ENCODE peak calls at places on chromosomes 3 and 15, in five cellular contexts. M is heart left ventricle, S is right atrium auricular region, J is HL-60, E is A549. X is an unnamed sample.

GRCh38 chr15:73986055-73986775 is 5.9 kb downstream of the STOML1 start:
- DNase-seq in M (no peak), S (no peak), J (no peak), E (no peak), X (no peak)

GRCh38 chr3:32340639-32341365 is 50.9 kb upstream of the CMTM7 start:
- DNase-seq in M (no peak), S (no peak), J (no peak), E (no peak), X (peak; percentile 31)

GRCh38 chr15:66412213-66412612 is 25.5 kb downstream of the MAP2K1 start:
- DNase-seq in M (no peak), S (no peak), J (no peak), E (no peak), X (no peak)

GRCh38 chr3:187878776-187879524 is 133.7 kb upstream of the BCL6 start:
- DNase-seq in M (no peak), S (no peak), J (no peak), E (no peak), X (no peak)

GRCh38 chr3:113227146-113227545 is 15.8 kb downstream of the BOC start:
- DNase-seq in M (no peak), S (no peak), J (no peak), E (no peak), X (no peak)

GRCh38 chr3:126781889-126782491 is 78.0 kb downstream of the CHCHD6 start:
- DNase-seq in M (no peak), S (no peak), J (no peak), E (no peak), X (no peak)

GRCh38 chr3:126654571-126655393 is at the start of gene TXNRD3:
- DNase-seq in M (peak; percentile 90), S (peak; percentile 74), J (no peak), E (peak; percentile 52), X (peak; percentile 92)

GRCh38 chr15:52143862-52144261 is 31.3 kb upstream of the BCL2L10 start:
- DNase-seq in M (no peak), S (no peak), J (no peak), E (no peak), X (no peak)

GRCh38 chr3:188689101-188689574 is 482.6 kb upstream of the TPRG1 start:
- DNase-seq in M (no peak), S (peak; percentile 69), J (no peak), E (no peak), X (no peak)

GRCh38 chr3:8966150-8966819 is 3.0 kb upstream of the RAD18 start:
- DNase-seq in M (no peak), S (no peak), J (no peak), E (no peak), X (no peak)

GRCh38 chr3:8963137-8963853 is at the start of gene RAD18:
- DNase-seq in M (peak; percentile 96), S (peak; percentile 93), J (peak; percentile 76), E (peak; percentile 80), X (peak; percentile 94)

GRCh38 chr3:8966820-8967348 is 3.6 kb upstream of the RAD18 start:
- DNase-seq in M (no peak), S (no peak), J (no peak), E (no peak), X (no peak)

GRCh38 chr3:8962226-8962861 is 928 bp downstream of the RAD18 start:
- DNase-seq in M (no peak), S (no peak), J (no peak), E (no peak), X (no peak)

DNA sequence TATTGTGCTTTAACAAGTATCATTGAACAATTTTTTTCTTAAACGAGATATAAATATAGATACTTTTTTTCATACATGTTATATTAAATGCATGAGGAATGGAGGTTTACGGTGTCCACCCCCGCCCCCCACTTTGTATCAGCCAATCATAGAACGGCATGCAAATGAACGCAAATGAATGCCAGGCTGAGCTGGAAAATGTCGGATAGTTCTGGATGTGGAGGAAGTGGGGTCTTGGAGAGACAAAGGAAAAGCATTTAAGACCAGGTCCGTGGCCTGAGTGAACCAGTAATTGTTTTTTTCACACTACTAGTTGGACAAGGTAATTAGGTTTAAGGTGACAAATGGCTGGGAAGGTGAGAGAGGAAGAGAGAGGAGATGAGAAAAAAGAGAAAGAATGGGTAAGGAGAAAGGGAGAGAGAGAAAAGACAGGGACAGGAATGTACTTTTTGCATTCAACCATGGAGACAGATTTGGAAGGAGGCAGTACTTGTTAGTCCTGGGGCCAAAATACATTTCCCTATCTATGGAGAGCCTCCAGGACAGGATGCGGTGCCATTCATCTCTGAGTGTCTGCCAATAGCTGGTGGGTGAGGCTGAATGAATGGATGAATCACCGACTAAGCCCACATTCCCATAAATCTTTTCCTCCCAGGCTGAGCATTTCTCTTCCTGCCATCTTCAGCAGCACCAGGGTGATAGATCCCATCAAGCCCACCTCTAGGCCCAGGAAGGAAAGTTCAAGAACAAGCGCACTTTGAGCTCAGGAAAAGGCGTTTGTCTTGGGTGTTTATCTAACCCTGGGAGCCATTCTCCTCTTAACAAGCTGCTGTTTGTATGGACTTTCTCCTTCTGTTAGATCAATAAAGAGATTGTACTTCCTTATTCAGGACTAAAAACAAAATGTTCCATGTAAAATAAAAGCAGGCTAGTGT is 1.4 kb upstream of the RAD18 start:
- DNase-seq in M (no peak), S (no peak), J (no peak), E (peak; percentile 47), X (peak; percentile 82)
- H3K27ac ChIP-seq in M (no peak overlapping the region), S (no peak overlapping the region), J (no peak overlapping the region), E (peak overlapping the region; percentile 2), X (peak overlapping the region; percentile 81)

DNA sequence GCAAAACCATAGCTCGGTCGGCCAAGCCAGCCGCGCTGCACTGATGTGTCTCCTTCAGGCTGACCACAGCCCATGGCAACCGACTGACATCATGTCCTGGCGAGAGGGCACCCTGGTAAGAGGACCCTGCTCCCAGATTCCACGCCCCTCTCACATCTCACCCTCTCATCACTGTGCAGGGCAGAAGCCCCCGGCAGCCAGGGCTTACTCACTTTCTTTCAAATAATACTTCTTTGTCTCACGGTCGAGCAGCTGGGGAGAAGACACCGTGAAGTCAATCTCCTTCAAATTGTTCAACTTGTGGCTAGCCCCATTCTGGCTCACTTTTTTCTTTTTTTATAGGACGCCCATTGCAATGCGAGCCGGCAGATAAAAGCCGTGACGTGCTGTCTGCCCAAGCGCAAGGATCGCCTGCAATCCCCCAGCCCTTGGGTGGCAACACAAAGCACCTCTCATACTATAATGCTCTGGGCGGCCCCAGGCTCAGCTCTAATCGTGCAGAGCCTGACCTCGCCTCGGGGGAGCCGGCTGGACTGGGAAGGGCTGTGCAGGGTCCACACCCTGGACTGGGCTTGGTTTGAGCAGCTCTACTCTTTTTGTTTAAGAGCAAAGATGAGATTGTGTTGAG is 33.6 kb downstream of the VGLL4 start:
- DNase-seq in M (no peak), S (peak; percentile 77), J (no peak), E (no peak), X (peak; percentile 59)
- H3K4me3 ChIP-seq in M (peak overlapping the region; percentile 20), S (no peak overlapping the region), J (no peak overlapping the region), E (no peak overlapping the region), X (no peak overlapping the region)

GRCh38 chr3:131564812-131565211 is 62.0 kb upstream of the MRPL3 start:
- DNase-seq in M (no peak), S (no peak), J (no peak), E (no peak), X (no peak)

GRCh38 chr3:131560795-131561194 is 58.0 kb upstream of the MRPL3 start:
- DNase-seq in M (no peak), S (no peak), J (no peak), E (no peak), X (no peak)

GRCh38 chr3:131561511-131561910 is 58.7 kb upstream of the MRPL3 start:
- DNase-seq in M (no peak), S (no peak), J (no peak), E (no peak), X (no peak)
- H3K27ac ChIP-seq in M (no peak overlapping the region), S (no peak overlapping the region), J (no peak overlapping the region), E (no peak overlapping the region), X (no peak overlapping the region)

DNA sequence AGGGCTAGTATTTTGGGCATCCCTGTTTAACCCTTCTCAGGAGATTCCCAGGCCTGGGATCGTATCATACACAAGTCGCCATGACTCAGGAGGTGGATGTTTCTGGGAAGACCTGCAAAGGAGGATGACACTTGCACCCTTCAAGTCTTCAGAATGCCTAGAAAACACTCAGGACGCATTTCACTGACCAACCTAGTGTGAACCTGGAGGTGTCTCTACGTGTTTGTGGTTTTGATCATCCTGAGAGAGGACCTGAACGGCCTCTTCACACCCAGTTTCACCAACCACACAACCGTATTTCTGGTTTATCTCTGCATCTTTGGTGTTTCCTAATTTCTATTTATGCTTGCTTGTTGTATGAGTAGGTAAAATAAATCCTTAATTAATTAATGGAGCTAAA is 2.8 kb upstream of the CLDND1 start:
- DNase-seq in M (no peak), S (no peak), J (no peak), E (no peak), X (no peak)
- H3K4me3 ChIP-seq in M (no peak overlapping the region), S (no peak overlapping the region), J (no peak overlapping the region), E (no peak overlapping the region), X (no peak overlapping the region)

DNA sequence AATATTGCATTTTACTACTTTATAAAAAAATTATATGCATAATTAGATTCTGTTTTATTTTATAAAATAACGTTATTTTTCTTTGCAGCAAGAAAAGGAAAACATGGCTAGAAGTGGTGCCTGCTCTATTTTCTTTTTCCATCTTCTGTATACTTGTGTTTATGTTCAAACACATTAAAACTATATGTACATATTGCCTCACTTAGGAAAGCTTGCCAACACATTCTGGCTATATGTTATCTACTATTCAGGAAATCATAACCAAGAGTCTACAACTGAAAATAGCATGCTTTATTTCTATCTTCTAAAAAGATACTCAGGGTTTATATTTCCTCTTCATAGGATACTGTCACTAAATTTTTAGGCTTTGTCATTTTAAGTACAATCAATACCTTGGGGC is 90.2 kb upstream of the KCNMB2 start:
- DNase-seq in M (no peak), S (no peak), J (no peak), E (no peak), X (no peak)
- H3K27ac ChIP-seq in M (no peak overlapping the region), S (no peak overlapping the region), J (no peak overlapping the region), E (no peak overlapping the region), X (no peak overlapping the region)

GRCh38 chr3:129575987-129576364 is 30.5 kb downstream of the PLXND1 start:
- DNase-seq in M (no peak), S (no peak), J (no peak), E (no peak), X (no peak)
- H3K4me3 ChIP-seq in M (no peak overlapping the region), S (no peak overlapping the region), J (no peak overlapping the region), E (no peak overlapping the region), X (no peak overlapping the region)

GRCh38 chr3:170866499-170866898 is 3.5 kb downstream of the RPL22L1 start:
- DNase-seq in M (no peak), S (no peak), J (no peak), E (no peak), X (no peak)
- H3K27ac ChIP-seq in M (no peak overlapping the region), S (no peak overlapping the region), J (peak overlapping the region; percentile 95), E (no peak overlapping the region), X (no peak overlapping the region)